ENCODE peak calls at places on chromosome 2, in nine cellular contexts. One of them, this sample, is unnamed. For H3K36me3, the result is how much of the 10 kb centered on the place peaks cover.

GRCh38 chr2:15943378-15943851 is 3.1 kb downstream of the MYCN start:
- DNase-seq in small intestine: peak
- DNase-seq in fibroblast of lung: no peak
- DNase-seq in cardiac muscle cell: peak
- DNase-seq in OCI-LY7: no peak
- DNase-seq in neuronal stem cell: peak
- DNase-seq in heart right ventricle: no peak
- DNase-seq in GM06990: no peak
- DNase-seq in spleen: no peak
- DNase-seq in this sample: peak

GRCh38 chr2:128775064-128775347 is 456.3 kb upstream of the HS6ST1 start:
- DNase-seq in fibroblast of lung: no peak
- DNase-seq in neuronal stem cell: no peak
- DNase-seq in small intestine: no peak
- DNase-seq in cardiac muscle cell: peak
- DNase-seq in heart right ventricle: no peak
- DNase-seq in OCI-LY7: no peak
- DNase-seq in GM06990: no peak
- DNase-seq in spleen: peak
- DNase-seq in this sample: no peak

GRCh38 chr2:88218971-88219370 is 48.8 kb downstream of the THNSL2 start:
- DNase-seq in neuronal stem cell: no peak
- DNase-seq in GM06990: no peak
- DNase-seq in heart right ventricle: no peak
- DNase-seq in fibroblast of lung: no peak
- DNase-seq in cardiac muscle cell: no peak
- DNase-seq in small intestine: no peak
- DNase-seq in spleen: no peak
- DNase-seq in OCI-LY7: no peak
- DNase-seq in this sample: no peak

GRCh38 chr2:188333751-188334524 is 42.3 kb downstream of the GULP1 start:
- DNase-seq in cardiac muscle cell: peak
- DNase-seq in OCI-LY7: no peak
- DNase-seq in neuronal stem cell: peak
- DNase-seq in heart right ventricle: peak
- DNase-seq in spleen: no peak
- DNase-seq in GM06990: no peak
- DNase-seq in fibroblast of lung: peak
- DNase-seq in small intestine: peak
- DNase-seq in this sample: no peak

GRCh38 chr2:164903944-164904343 is 51.4 kb downstream of the SLC38A11 start:
- DNase-seq in OCI-LY7: no peak
- DNase-seq in GM06990: no peak
- DNase-seq in neuronal stem cell: no peak
- DNase-seq in spleen: no peak
- DNase-seq in cardiac muscle cell: no peak
- DNase-seq in heart right ventricle: no peak
- DNase-seq in small intestine: no peak
- DNase-seq in fibroblast of lung: no peak
- DNase-seq in this sample: no peak

GRCh38 chr2:111188681-111189080 is 68.0 kb downstream of the BCL2L11 start:
- DNase-seq in heart right ventricle: no peak
- DNase-seq in neuronal stem cell: no peak
- DNase-seq in OCI-LY7: no peak
- DNase-seq in small intestine: no peak
- DNase-seq in fibroblast of lung: no peak
- DNase-seq in GM06990: no peak
- DNase-seq in cardiac muscle cell: no peak
- DNase-seq in spleen: no peak
- DNase-seq in this sample: no peak

GRCh38 chr2:202051499-202052161 is 18.0 kb downstream of the FZD7 start:
- DNase-seq in cardiac muscle cell: no peak
- DNase-seq in GM06990: no peak
- DNase-seq in heart right ventricle: no peak
- DNase-seq in neuronal stem cell: peak
- DNase-seq in fibroblast of lung: peak
- DNase-seq in spleen: no peak
- DNase-seq in OCI-LY7: no peak
- DNase-seq in small intestine: no peak
- DNase-seq in this sample: no peak

GRCh38 chr2:43328157-43328556 is 101.8 kb upstream of the ZFP36L2 start:
- DNase-seq in small intestine: no peak
- DNase-seq in spleen: no peak
- DNase-seq in neuronal stem cell: no peak
- DNase-seq in GM06990: no peak
- DNase-seq in OCI-LY7: no peak
- DNase-seq in heart right ventricle: peak
- DNase-seq in cardiac muscle cell: no peak
- DNase-seq in fibroblast of lung: peak
- DNase-seq in this sample: no peak

GRCh38 chr2:63980794-63981193 is 38.4 kb downstream of the VPS54 start:
- DNase-seq in heart right ventricle: no peak
- DNase-seq in OCI-LY7: no peak
- DNase-seq in small intestine: no peak
- DNase-seq in cardiac muscle cell: no peak
- DNase-seq in spleen: no peak
- DNase-seq in GM06990: no peak
- DNase-seq in fibroblast of lung: no peak
- DNase-seq in neuronal stem cell: no peak
- DNase-seq in this sample: no peak

GRCh38 chr2:63976125-63976510 is 43.1 kb downstream of the VPS54 start:
- DNase-seq in neuronal stem cell: no peak
- DNase-seq in fibroblast of lung: no peak
- DNase-seq in small intestine: no peak
- DNase-seq in spleen: no peak
- DNase-seq in heart right ventricle: no peak
- DNase-seq in OCI-LY7: no peak
- DNase-seq in GM06990: no peak
- DNase-seq in cardiac muscle cell: no peak
- DNase-seq in this sample: no peak

GRCh38 chr2:63981702-63982103 is 37.5 kb downstream of the VPS54 start:
- DNase-seq in spleen: no peak
- DNase-seq in cardiac muscle cell: no peak
- DNase-seq in neuronal stem cell: no peak
- DNase-seq in heart right ventricle: no peak
- DNase-seq in GM06990: no peak
- DNase-seq in small intestine: no peak
- DNase-seq in OCI-LY7: no peak
- DNase-seq in fibroblast of lung: no peak
- DNase-seq in this sample: no peak

GRCh38 chr2:63975437-63976124 is 43.6 kb downstream of the VPS54 start:
- DNase-seq in heart right ventricle: no peak
- DNase-seq in OCI-LY7: no peak
- DNase-seq in fibroblast of lung: no peak
- DNase-seq in small intestine: no peak
- DNase-seq in neuronal stem cell: no peak
- DNase-seq in cardiac muscle cell: no peak
- DNase-seq in GM06990: no peak
- DNase-seq in spleen: no peak
- DNase-seq in this sample: no peak

GRCh38 chr2:63977904-63978303 is 41.3 kb downstream of the VPS54 start:
- DNase-seq in spleen: no peak
- DNase-seq in heart right ventricle: no peak
- DNase-seq in small intestine: no peak
- DNase-seq in cardiac muscle cell: no peak
- DNase-seq in fibroblast of lung: no peak
- DNase-seq in neuronal stem cell: no peak
- DNase-seq in GM06990: peak
- DNase-seq in OCI-LY7: peak
- DNase-seq in this sample: no peak
- H3K4me3 ChIP-seq in spleen: no peak
- H3K4me3 ChIP-seq in heart right ventricle: no peak
- H3K4me3 ChIP-seq in small intestine: no peak
- H3K4me3 ChIP-seq in cardiac muscle cell: no peak
- H3K4me3 ChIP-seq in fibroblast of lung: no peak
- H3K4me3 ChIP-seq in neuronal stem cell: no peak
- H3K4me3 ChIP-seq in GM06990: no peak
- H3K4me3 ChIP-seq in OCI-LY7: no peak
- H3K4me3 ChIP-seq in this sample: no peak

GRCh38 chr2:238433941-238434845 is 7.5 kb downstream of the ASB1 start:
- DNase-seq in fibroblast of lung: peak
- DNase-seq in neuronal stem cell: no peak
- DNase-seq in cardiac muscle cell: no peak
- DNase-seq in OCI-LY7: no peak
- DNase-seq in heart right ventricle: no peak
- DNase-seq in small intestine: no peak
- DNase-seq in spleen: no peak
- DNase-seq in GM06990: no peak
- DNase-seq in this sample: no peak

GRCh38 chr2:238431431-238431830 is 4.7 kb downstream of the ASB1 start:
- DNase-seq in spleen: no peak
- DNase-seq in cardiac muscle cell: no peak
- DNase-seq in neuronal stem cell: no peak
- DNase-seq in heart right ventricle: no peak
- DNase-seq in GM06990: no peak
- DNase-seq in OCI-LY7: no peak
- DNase-seq in fibroblast of lung: no peak
- DNase-seq in small intestine: no peak
- DNase-seq in this sample: no peak

GRCh38 chr2:238433300-238433915 is 6.7 kb downstream of the ASB1 start:
- DNase-seq in cardiac muscle cell: no peak
- DNase-seq in spleen: no peak
- DNase-seq in OCI-LY7: no peak
- DNase-seq in fibroblast of lung: no peak
- DNase-seq in GM06990: no peak
- DNase-seq in small intestine: no peak
- DNase-seq in neuronal stem cell: no peak
- DNase-seq in heart right ventricle: no peak
- DNase-seq in this sample: no peak

GRCh38 chr2:238435752-238436096 is 9.0 kb downstream of the ASB1 start:
- DNase-seq in small intestine: no peak
- DNase-seq in GM06990: no peak
- DNase-seq in neuronal stem cell: no peak
- DNase-seq in heart right ventricle: no peak
- DNase-seq in fibroblast of lung: no peak
- DNase-seq in cardiac muscle cell: no peak
- DNase-seq in OCI-LY7: no peak
- DNase-seq in spleen: no peak
- DNase-seq in this sample: no peak

DNA sequence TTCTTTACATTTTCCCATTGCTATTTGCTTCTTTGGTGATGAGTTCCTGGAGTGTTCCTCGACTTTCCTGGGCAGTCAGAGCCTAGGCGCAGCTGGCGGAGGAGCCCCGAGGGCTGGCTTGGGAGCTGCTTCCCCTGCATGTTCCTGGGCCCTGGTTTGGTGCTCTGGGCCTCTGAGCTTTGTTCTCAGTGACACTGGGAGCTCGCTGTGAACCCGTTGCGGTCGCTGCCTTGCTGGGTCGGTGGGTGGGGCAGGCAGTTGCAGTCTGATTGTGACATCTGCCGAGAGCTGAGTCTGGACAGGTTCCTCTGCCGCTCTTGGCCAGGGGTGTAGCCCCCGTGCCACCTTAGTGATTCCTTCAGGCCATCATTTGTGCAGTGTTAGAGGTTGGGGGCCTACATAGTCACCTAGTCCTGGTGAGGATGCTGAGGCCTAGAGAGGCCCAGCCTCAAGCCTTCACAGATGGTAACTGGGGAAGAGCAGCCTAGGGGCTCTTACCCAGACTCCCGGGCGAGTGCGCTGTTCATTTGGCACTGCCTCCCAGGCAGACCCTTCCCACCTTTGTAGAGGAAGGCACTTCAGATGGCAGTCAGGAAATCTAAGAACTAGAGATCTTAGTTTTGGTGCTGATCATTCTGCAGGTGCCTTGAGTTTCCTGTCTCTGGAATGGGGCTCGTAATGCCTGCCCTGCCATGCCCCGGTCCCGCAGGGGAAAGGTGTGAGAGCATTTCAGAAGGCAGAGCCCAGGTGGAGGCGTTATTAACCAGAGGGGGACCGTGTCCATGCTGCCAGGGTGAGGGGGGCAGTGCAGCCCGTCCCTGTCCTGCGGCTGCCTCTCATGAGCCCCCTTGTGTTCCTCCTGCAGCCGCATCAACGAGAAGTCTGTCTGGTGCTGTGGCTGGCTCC is 8.4 kb downstream of the ASB1 start:
- DNase-seq in small intestine: no peak
- DNase-seq in OCI-LY7: no peak
- DNase-seq in heart right ventricle: no peak
- DNase-seq in fibroblast of lung: no peak
- DNase-seq in cardiac muscle cell: no peak
- DNase-seq in GM06990: no peak
- DNase-seq in neuronal stem cell: no peak
- DNase-seq in spleen: no peak
- DNase-seq in this sample: no peak
- H3K36me3 ChIP-seq in small intestine: under half
- H3K36me3 ChIP-seq in OCI-LY7: half or more
- H3K36me3 ChIP-seq in heart right ventricle: under half
- H3K36me3 ChIP-seq in fibroblast of lung: under half
- H3K36me3 ChIP-seq in cardiac muscle cell: under half
- H3K36me3 ChIP-seq in GM06990: under half
- H3K36me3 ChIP-seq in neuronal stem cell: under half
- H3K36me3 ChIP-seq in spleen: half or more
- H3K36me3 ChIP-seq in this sample: under half

GRCh38 chr2:163343316-163343715 is 392.5 kb downstream of the FIGN start:
- DNase-seq in neuronal stem cell: no peak
- DNase-seq in cardiac muscle cell: no peak
- DNase-seq in OCI-LY7: no peak
- DNase-seq in small intestine: no peak
- DNase-seq in fibroblast of lung: no peak
- DNase-seq in spleen: no peak
- DNase-seq in GM06990: no peak
- DNase-seq in heart right ventricle: no peak
- DNase-seq in this sample: no peak

GRCh38 chr2:163348843-163349395 is 386.9 kb downstream of the FIGN start:
- DNase-seq in neuronal stem cell: peak
- DNase-seq in small intestine: peak
- DNase-seq in OCI-LY7: no peak
- DNase-seq in GM06990: no peak
- DNase-seq in heart right ventricle: no peak
- DNase-seq in cardiac muscle cell: peak
- DNase-seq in fibroblast of lung: peak
- DNase-seq in spleen: no peak
- DNase-seq in this sample: peak

GRCh38 chr2:163351966-163352365 is 383.8 kb downstream of the FIGN start:
- DNase-seq in small intestine: no peak
- DNase-seq in heart right ventricle: no peak
- DNase-seq in spleen: no peak
- DNase-seq in GM06990: no peak
- DNase-seq in fibroblast of lung: no peak
- DNase-seq in cardiac muscle cell: no peak
- DNase-seq in neuronal stem cell: no peak
- DNase-seq in OCI-LY7: no peak
- DNase-seq in this sample: no peak

GRCh38 chr2:163345795-163346573 is 389.8 kb downstream of the FIGN start:
- DNase-seq in neuronal stem cell: peak
- DNase-seq in small intestine: peak
- DNase-seq in GM06990: peak
- DNase-seq in fibroblast of lung: peak
- DNase-seq in OCI-LY7: peak
- DNase-seq in heart right ventricle: no peak
- DNase-seq in spleen: no peak
- DNase-seq in cardiac muscle cell: peak
- DNase-seq in this sample: no peak

GRCh38 chr2:163347982-163348842 is 387.6 kb downstream of the FIGN start:
- DNase-seq in GM06990: peak
- DNase-seq in cardiac muscle cell: peak
- DNase-seq in OCI-LY7: no peak
- DNase-seq in fibroblast of lung: peak
- DNase-seq in small intestine: peak
- DNase-seq in heart right ventricle: peak
- DNase-seq in neuronal stem cell: peak
- DNase-seq in spleen: peak
- DNase-seq in this sample: peak
- H3K4me3 ChIP-seq in GM06990: no peak
- H3K4me3 ChIP-seq in cardiac muscle cell: no peak
- H3K4me3 ChIP-seq in OCI-LY7: no peak
- H3K4me3 ChIP-seq in fibroblast of lung: peak
- H3K4me3 ChIP-seq in small intestine: no peak
- H3K4me3 ChIP-seq in heart right ventricle: peak
- H3K4me3 ChIP-seq in neuronal stem cell: no peak
- H3K4me3 ChIP-seq in spleen: no peak
- H3K4me3 ChIP-seq in this sample: peak

GRCh38 chr2:230444832-230445231 is 28.8 kb downstream of the SP100 start:
- DNase-seq in small intestine: no peak
- DNase-seq in GM06990: no peak
- DNase-seq in neuronal stem cell: no peak
- DNase-seq in cardiac muscle cell: no peak
- DNase-seq in OCI-LY7: no peak
- DNase-seq in spleen: no peak
- DNase-seq in fibroblast of lung: no peak
- DNase-seq in heart right ventricle: no peak
- DNase-seq in this sample: no peak
- H3K36me3 ChIP-seq in small intestine: under half
- H3K36me3 ChIP-seq in GM06990: under half
- H3K36me3 ChIP-seq in neuronal stem cell: under half
- H3K36me3 ChIP-seq in cardiac muscle cell: under half
- H3K36me3 ChIP-seq in OCI-LY7: half or more
- H3K36me3 ChIP-seq in spleen: half or more
- H3K36me3 ChIP-seq in fibroblast of lung: under half
- H3K36me3 ChIP-seq in heart right ventricle: under half
- H3K36me3 ChIP-seq in this sample: under half

This sample was measured in colonic mucosa.